ENCODE peak calls at places on chromosomes 6 and 20, in four cellular contexts. One of them, this sample, is unnamed.

GRCh38 chr6:158060447-158061360 is 79.0 kb downstream of the SYNJ2 start:
- DNase-seq in Peyer's patch: peak; percentile 31
- DNase-seq in CD8-positive, alpha-beta T cell: no peak
- DNase-seq in H9: no peak
- DNase-seq in this sample: peak; percentile 79

GRCh38 chr6:158037771-158038170 is 56.1 kb downstream of the SYNJ2 start:
- DNase-seq in CD8-positive, alpha-beta T cell: no peak
- DNase-seq in H9: no peak
- DNase-seq in Peyer's patch: no peak
- DNase-seq in this sample: no peak

GRCh38 chr20:43746344-43747137 is 19.7 kb upstream of the GTSF1L start:
- DNase-seq in H9: no peak
- DNase-seq in Peyer's patch: no peak
- DNase-seq in CD8-positive, alpha-beta T cell: no peak
- DNase-seq in this sample: no peak

GRCh38 chr20:23449400-23449799 is 3.3 kb downstream of the CST11 start:
- DNase-seq in CD8-positive, alpha-beta T cell: no peak
- DNase-seq in H9: no peak
- DNase-seq in Peyer's patch: no peak
- DNase-seq in this sample: no peak

GRCh38 chr6:24908555-24908954 is 27.2 kb downstream of the RIPOR2 start:
- DNase-seq in CD8-positive, alpha-beta T cell: no peak
- DNase-seq in H9: no peak
- DNase-seq in Peyer's patch: no peak
- DNase-seq in this sample: no peak

GRCh38 chr20:41392871-41393704 is 26.5 kb upstream of the EMILIN3 start:
- DNase-seq in H9: no peak
- DNase-seq in CD8-positive, alpha-beta T cell: no peak
- DNase-seq in Peyer's patch: no peak
- DNase-seq in this sample: no peak

GRCh38 chr6:43964659-43965570 is 162.3 kb downstream of the MRPL14 start:
- DNase-seq in Peyer's patch: no peak
- DNase-seq in CD8-positive, alpha-beta T cell: no peak
- DNase-seq in H9: peak; percentile 28
- DNase-seq in this sample: no peak

GRCh38 chr6:6783736-6784135 is 195.2 kb downstream of the LY86 start:
- DNase-seq in Peyer's patch: no peak
- DNase-seq in CD8-positive, alpha-beta T cell: no peak
- DNase-seq in H9: no peak
- DNase-seq in this sample: no peak

GRCh38 chr6:161360505-161360904 is 86.6 kb upstream of the AGPAT4 start:
- DNase-seq in H9: no peak
- DNase-seq in CD8-positive, alpha-beta T cell: no peak
- DNase-seq in Peyer's patch: no peak
- DNase-seq in this sample: no peak

GRCh38 chr6:10190042-10190441 is 224.8 kb downstream of the TFAP2A start:
- DNase-seq in Peyer's patch: no peak
- DNase-seq in CD8-positive, alpha-beta T cell: no peak
- DNase-seq in H9: no peak
- DNase-seq in this sample: no peak

GRCh38 chr6:5541751-5542432 is 280.6 kb downstream of the FARS2 start:
- DNase-seq in Peyer's patch: no peak
- DNase-seq in CD8-positive, alpha-beta T cell: no peak
- DNase-seq in H9: peak; percentile 77
- DNase-seq in this sample: no peak

GRCh38 chr6:151148111-151148510 is 91.7 kb upstream of the AKAP12 start:
- DNase-seq in Peyer's patch: no peak
- DNase-seq in H9: no peak
- DNase-seq in CD8-positive, alpha-beta T cell: no peak
- DNase-seq in this sample: no peak

GRCh38 chr20:62376112-62377063 is 9.3 kb upstream of the LAMA5 start:
- DNase-seq in H9: peak; percentile 94
- DNase-seq in Peyer's patch: no peak
- DNase-seq in CD8-positive, alpha-beta T cell: no peak
- DNase-seq in this sample: peak; percentile 56

GRCh38 chr6:140623498-140623897 is 1249.0 kb upstream of the CITED2 start:
- DNase-seq in Peyer's patch: no peak
- DNase-seq in CD8-positive, alpha-beta T cell: no peak
- DNase-seq in H9: no peak
- DNase-seq in this sample: no peak

GRCh38 chr6:166286831-166287271 is 21.3 kb downstream of the PRR18 start:
- DNase-seq in CD8-positive, alpha-beta T cell: no peak
- DNase-seq in Peyer's patch: peak; percentile 74
- DNase-seq in H9: no peak
- DNase-seq in this sample: no peak

GRCh38 chr20:29873946-29874345 is 1383.5 kb upstream of the DEFB115 start:
- DNase-seq in Peyer's patch: peak; percentile 76
- DNase-seq in CD8-positive, alpha-beta T cell: no peak
- DNase-seq in H9: peak; percentile 65
- DNase-seq in this sample: no peak

GRCh38 chr6:39388526-39389371 is 66.2 kb upstream of the KCNK16 start:
- DNase-seq in CD8-positive, alpha-beta T cell: no peak
- DNase-seq in Peyer's patch: no peak
- DNase-seq in H9: no peak
- DNase-seq in this sample: no peak

GRCh38 chr20:2708665-2709064 is 16.1 kb downstream of the EBF4 start:
- DNase-seq in CD8-positive, alpha-beta T cell: no peak
- DNase-seq in Peyer's patch: no peak
- DNase-seq in H9: no peak
- DNase-seq in this sample: no peak

GRCh38 chr20:45345104-45345936 is 2.9 kb downstream of the SDC4 start:
- DNase-seq in H9: no peak
- DNase-seq in Peyer's patch: no peak
- DNase-seq in CD8-positive, alpha-beta T cell: no peak
- DNase-seq in this sample: peak; percentile 89

GRCh38 chr6:142462260-142462659 is 160.5 kb downstream of the ADGRG6 start:
- DNase-seq in CD8-positive, alpha-beta T cell: no peak
- DNase-seq in Peyer's patch: no peak
- DNase-seq in H9: no peak
- DNase-seq in this sample: no peak

GRCh38 chr20:44129996-44130718 is 56.8 kb downstream of the JPH2 start:
- DNase-seq in Peyer's patch: no peak
- DNase-seq in H9: no peak
- DNase-seq in CD8-positive, alpha-beta T cell: no peak
- DNase-seq in this sample: no peak

GRCh38 chr20:45355209-45355608 is 7.0 kb upstream of the SDC4 start:
- DNase-seq in Peyer's patch: no peak
- DNase-seq in CD8-positive, alpha-beta T cell: no peak
- DNase-seq in H9: no peak
- DNase-seq in this sample: no peak

GRCh38 chr6:132768051-132768517 is 10.4 kb upstream of the VNN2 start:
- DNase-seq in CD8-positive, alpha-beta T cell: no peak
- DNase-seq in H9: peak; percentile 83
- DNase-seq in Peyer's patch: peak; percentile 43
- DNase-seq in this sample: peak; percentile 38

GRCh38 chr6:11386323-11386722 is 151.2 kb upstream of the TMEM170B start:
- DNase-seq in Peyer's patch: no peak
- DNase-seq in H9: no peak
- DNase-seq in CD8-positive, alpha-beta T cell: no peak
- DNase-seq in this sample: no peak
- H3K4me1 ChIP-seq in Peyer's patch: peaks cover 3% of the 10 kb centered on the region
- H3K4me1 ChIP-seq in H9: peaks cover 3% of the 10 kb centered on the region
- H3K4me1 ChIP-seq in CD8-positive, alpha-beta T cell: peaks cover 13% of the 10 kb centered on the region
- H3K4me1 ChIP-seq in this sample: peaks cover 7% of the 10 kb centered on the region

GRCh38 chr20:3760980-3761379 is 6.6 kb downstream of the ADISSP start:
- DNase-seq in CD8-positive, alpha-beta T cell: no peak
- DNase-seq in Peyer's patch: no peak
- DNase-seq in H9: no peak
- DNase-seq in this sample: no peak
- TF ChIP-seq CTCF in CD8-positive, alpha-beta T cell: no peak
- TF ChIP-seq CTCF in Peyer's patch: no peak
- TF ChIP-seq CTCF in H9: no peak
- TF ChIP-seq CTCF in this sample: no peak

GRCh38 chr6:15495375-15495901 is 167.4 kb downstream of the DTNBP1 start:
- DNase-seq in Peyer's patch: no peak
- DNase-seq in CD8-positive, alpha-beta T cell: no peak
- DNase-seq in H9: no peak
- DNase-seq in this sample: no peak
- H3K4me1 ChIP-seq in Peyer's patch: no peaks in the 10 kb centered on the region
- H3K4me1 ChIP-seq in CD8-positive, alpha-beta T cell: peaks cover 12% of the 10 kb centered on the region
- H3K4me1 ChIP-seq in H9: peaks cover 28% of the 10 kb centered on the region
- H3K4me1 ChIP-seq in this sample: no peaks in the 10 kb centered on the region

GRCh38 chr6:123715243-123715863 is 78.6 kb upstream of the TRDN start:
- DNase-seq in Peyer's patch: no peak
- DNase-seq in H9: no peak
- DNase-seq in CD8-positive, alpha-beta T cell: no peak
- DNase-seq in this sample: no peak
- TF ChIP-seq CTCF in Peyer's patch: peak; percentile 28
- TF ChIP-seq CTCF in H9: peak; percentile 87
- TF ChIP-seq CTCF in CD8-positive, alpha-beta T cell: no peak
- TF ChIP-seq CTCF in this sample: peak; percentile 17

GRCh38 chr6:103687430-103687829 is 1172.3 kb downstream of the HACE1 start:
- DNase-seq in Peyer's patch: no peak
- DNase-seq in H9: no peak
- DNase-seq in CD8-positive, alpha-beta T cell: no peak
- DNase-seq in this sample: no peak
- H3K4me1 ChIP-seq in Peyer's patch: no peaks in the 10 kb centered on the region
- H3K4me1 ChIP-seq in H9: no peaks in the 10 kb centered on the region
- H3K4me1 ChIP-seq in CD8-positive, alpha-beta T cell: no peaks in the 10 kb centered on the region
- H3K4me1 ChIP-seq in this sample: no peaks in the 10 kb centered on the region